ENCODE peak calls at places on chromosomes 3 and 15, in seven cellular contexts. W is fibroblast of mammary gland, K is AG10803, A is NCI-H1092 treated with DMSO at 0.1 percent for 48 hours, F is ELF-1, B is H54, Z is GM23248. J is an unnamed sample.

GRCh38 chr3:184733181-184733580 is 21.3 kb upstream of the MAGEF1 start:
- DNase-seq in W (no peak), K (no peak), A (no peak), F (no peak), B (no peak), Z (no peak), J (no peak)

GRCh38 chr3:52986938-52987337 is 58.9 kb downstream of the SFMBT1 start:
- DNase-seq in W (peak), K (peak), A (no peak), F (no peak), B (no peak), Z (peak), J (peak)

GRCh38 chr3:6066397-6066796 is 794.5 kb upstream of the GRM7 start:
- DNase-seq in W (no peak), K (no peak), A (no peak), F (no peak), B (no peak), Z (no peak), J (no peak)

GRCh38 chr3:107796786-107797185 is 274.0 kb downstream of the BBX start:
- DNase-seq in W (peak), K (peak), A (peak), F (no peak), B (no peak), Z (peak), J (peak)

GRCh38 chr3:128584412-128585020 is 66.1 kb downstream of the RPN1 start:
- DNase-seq in W (peak), K (peak), A (peak), F (peak), B (peak), Z (peak), J (peak)

GRCh38 chr3:98978068-98978811 is 76.7 kb upstream of the DCBLD2 start:
- DNase-seq in W (no peak), K (no peak), A (no peak), F (no peak), B (no peak), Z (no peak), J (no peak)

GRCh38 chr15:98150084-98150483 is 189.6 kb downstream of the ARRDC4 start:
- DNase-seq in W (no peak), K (no peak), A (no peak), F (no peak), B (no peak), Z (no peak), J (no peak)

GRCh38 chr15:59691194-59691805 is 2.2 kb upstream of the BNIP2 start:
- DNase-seq in W (peak), K (peak), A (peak), F (no peak), B (no peak), Z (peak), J (peak)

GRCh38 chr3:194212021-194212868 is 76.3 kb downstream of the HES1 start:
- DNase-seq in W (no peak), K (no peak), A (no peak), F (peak), B (no peak), Z (no peak), J (no peak)

J was measured in fibroblast of the aortic adventitia.